ENCODE peak calls at places on chromosomes 16 and 17, in six cellular contexts. C is cardiac muscle cell; O is astrocyte of the hippocampus; G is SJSA1; Q is D341Med; M is activated naive CD4-positive, alpha-beta T cell treated with Interleukin-2 at 50 U/mL for 16 hours. T is an unnamed sample.

GRCh38 chr16:3249020-3249419 is 7.4 kb downstream of the MEFV start:
- DNase-seq in G (no peak), O (no peak), C (no peak), M (no peak), Q (no peak), T (no peak)

GRCh38 chr17:73311428-73311780 is 397 bp downstream of the CDC42EP4 start:
- DNase-seq in O (no peak), M (no peak), C (no peak), G (peak), Q (peak), T (no peak)

GRCh38 chr17:76569607-76570279 is 15.9 kb downstream of the ST6GALNAC2 start:
- DNase-seq in C (no peak), Q (peak), O (peak), G (no peak), M (no peak), T (peak)

GRCh38 chr17:7046127-7046724 is 2.3 kb upstream of the SLC16A11 start:
- DNase-seq in M (peak), G (no peak), O (no peak), C (peak), Q (no peak), T (no peak)

GRCh38 chr17:77708936-77709335 is 249.6 kb upstream of the TNRC6C start:
- DNase-seq in G (no peak), Q (no peak), C (no peak), M (no peak), O (no peak), T (no peak)

GRCh38 chr17:9204623-9205329 is 183.5 kb downstream of the NTN1 start:
- DNase-seq in G (no peak), Q (no peak), M (no peak), O (no peak), C (no peak), T (no peak)

GRCh38 chr16:74724820-74725549 is 24.3 kb upstream of the MLKL start:
- DNase-seq in Q (peak), G (peak), M (no peak), C (no peak), O (peak), T (no peak)

GRCh38 chr16:67013823-67014640 is 14.9 kb upstream of the CBFB start:
- DNase-seq in M (peak), C (peak), G (peak), Q (peak), O (peak), T (peak)

GRCh38 chr16:20899503-20900298 is 457 bp downstream of the DCUN1D3 start:
- DNase-seq in M (no peak), O (peak), G (peak), C (peak), Q (peak), T (peak)

GRCh38 chr17:28892024-28892423 is 5.5 kb downstream of the FLOT2 start:
- DNase-seq in O (no peak), Q (no peak), C (no peak), G (no peak), M (no peak), T (no peak)

GRCh38 chr17:604719-605118 is 109.9 kb downstream of the VPS53 start:
- DNase-seq in M (no peak), O (no peak), G (no peak), Q (no peak), C (no peak), T (no peak)

GRCh38 chr16:85302018-85302847 is 190.0 kb upstream of the CIBAR2 start:
- DNase-seq in O (peak), M (no peak), C (no peak), G (peak), Q (peak), T (no peak)

GRCh38 chr17:72683506-72684404 is 408.7 kb downstream of the SLC39A11 start:
- DNase-seq in O (peak), M (no peak), Q (no peak), C (peak), G (peak), T (no peak)

GRCh38 chr16:75048546-75048945 is 49.7 kb downstream of the ZNRF1 start:
- DNase-seq in M (no peak), O (no peak), Q (no peak), G (no peak), C (no peak), T (no peak)